ENCODE peak calls at places on chromosomes 7 and 10, in seven cellular contexts. One of them, this sample, is unnamed.

GRCh38 chr7:84237533-84238173 is 43.1 kb upstream of the SEMA3A start:
- DNase-seq in B cell: no peak
- DNase-seq in GM12865: peak; percentile 43
- DNase-seq in AG04450: peak; percentile 87
- DNase-seq in psoas muscle: no peak
- DNase-seq in K562: no peak
- DNase-seq in mammary epithelial cell: peak; percentile 97
- DNase-seq in this sample: no peak

GRCh38 chr10:80545258-80545881 is 7.7 kb downstream of the SH2D4B start:
- DNase-seq in psoas muscle: no peak
- DNase-seq in GM12865: no peak
- DNase-seq in mammary epithelial cell: no peak
- DNase-seq in K562: no peak
- DNase-seq in B cell: no peak
- DNase-seq in AG04450: no peak
- DNase-seq in this sample: no peak

GRCh38 chr7:111159426-111159825 is 68.5 kb downstream of the LRRN3 start:
- DNase-seq in AG04450: no peak
- DNase-seq in B cell: no peak
- DNase-seq in K562: no peak
- DNase-seq in GM12865: no peak
- DNase-seq in psoas muscle: no peak
- DNase-seq in mammary epithelial cell: peak; percentile 35
- DNase-seq in this sample: no peak

GRCh38 chr7:1056006-1056784 is 11.8 kb downstream of the GPR146 start:
- DNase-seq in psoas muscle: no peak
- DNase-seq in K562: no peak
- DNase-seq in AG04450: no peak
- DNase-seq in GM12865: no peak
- DNase-seq in B cell: no peak
- DNase-seq in mammary epithelial cell: peak; percentile 56
- DNase-seq in this sample: peak; percentile 38

GRCh38 chr10:125201791-125202622 is 41.6 kb upstream of the CTBP2 start:
- DNase-seq in mammary epithelial cell: no peak
- DNase-seq in K562: no peak
- DNase-seq in AG04450: no peak
- DNase-seq in GM12865: peak; percentile 16
- DNase-seq in B cell: no peak
- DNase-seq in psoas muscle: no peak
- DNase-seq in this sample: no peak

GRCh38 chr7:151251926-151252835 is 3.7 kb upstream of the SMARCD3 start:
- DNase-seq in psoas muscle: peak; percentile 84
- DNase-seq in AG04450: peak; percentile 33
- DNase-seq in mammary epithelial cell: peak; percentile 29
- DNase-seq in K562: peak; percentile 97
- DNase-seq in B cell: no peak
- DNase-seq in GM12865: no peak
- DNase-seq in this sample: peak; percentile 57

GRCh38 chr7:83153419-83153818 is 9.3 kb downstream of the PCLO start:
- DNase-seq in K562: no peak
- DNase-seq in mammary epithelial cell: no peak
- DNase-seq in B cell: no peak
- DNase-seq in psoas muscle: no peak
- DNase-seq in GM12865: no peak
- DNase-seq in AG04450: no peak
- DNase-seq in this sample: no peak

GRCh38 chr7:92973964-92974363 is 137.6 kb upstream of the CDK6 start:
- DNase-seq in psoas muscle: no peak
- DNase-seq in AG04450: no peak
- DNase-seq in GM12865: no peak
- DNase-seq in B cell: no peak
- DNase-seq in K562: no peak
- DNase-seq in mammary epithelial cell: peak; percentile 70
- DNase-seq in this sample: no peak

GRCh38 chr7:6026011-6026819 is 5.0 kb upstream of the ANKRD61 start:
- DNase-seq in K562: peak; percentile 55
- DNase-seq in mammary epithelial cell: peak; percentile 19
- DNase-seq in GM12865: peak; percentile 78
- DNase-seq in B cell: peak; percentile 79
- DNase-seq in AG04450: no peak
- DNase-seq in psoas muscle: peak; percentile 78
- DNase-seq in this sample: peak; percentile 49

GRCh38 chr10:44284198-44285084 is 100.5 kb downstream of the CXCL12 start:
- DNase-seq in GM12865: no peak
- DNase-seq in psoas muscle: no peak
- DNase-seq in AG04450: no peak
- DNase-seq in K562: no peak
- DNase-seq in mammary epithelial cell: no peak
- DNase-seq in B cell: no peak
- DNase-seq in this sample: no peak

GRCh38 chr7:140403878-140404564 is at the start of gene RAB19:
- DNase-seq in AG04450: no peak
- DNase-seq in GM12865: peak; percentile 18
- DNase-seq in K562: no peak
- DNase-seq in mammary epithelial cell: peak; percentile 53
- DNase-seq in psoas muscle: no peak
- DNase-seq in B cell: peak; percentile 52
- DNase-seq in this sample: peak; percentile 30

GRCh38 chr10:81101062-81101461 is 563.4 kb downstream of the SH2D4B start:
- DNase-seq in K562: no peak
- DNase-seq in AG04450: no peak
- DNase-seq in B cell: no peak
- DNase-seq in psoas muscle: no peak
- DNase-seq in mammary epithelial cell: no peak
- DNase-seq in GM12865: no peak
- DNase-seq in this sample: no peak

GRCh38 chr10:87850742-87851205 is 12.6 kb downstream of the KLLN start:
- DNase-seq in psoas muscle: peak; percentile 37
- DNase-seq in AG04450: no peak
- DNase-seq in B cell: peak; percentile 66
- DNase-seq in GM12865: peak; percentile 64
- DNase-seq in K562: peak; percentile 14
- DNase-seq in mammary epithelial cell: peak; percentile 64
- DNase-seq in this sample: peak; percentile 50

GRCh38 chr10:109995178-109995577 is 12.6 kb upstream of the ADD3 start:
- DNase-seq in mammary epithelial cell: no peak
- DNase-seq in psoas muscle: no peak
- DNase-seq in B cell: no peak
- DNase-seq in AG04450: no peak
- DNase-seq in GM12865: no peak
- DNase-seq in K562: no peak
- DNase-seq in this sample: no peak

GRCh38 chr10:61765176-61766087 is 102.7 kb downstream of the CABCOCO1 start:
- DNase-seq in B cell: no peak
- DNase-seq in mammary epithelial cell: no peak
- DNase-seq in psoas muscle: no peak
- DNase-seq in AG04450: no peak
- DNase-seq in GM12865: no peak
- DNase-seq in K562: peak; percentile 82
- DNase-seq in this sample: no peak

GRCh38 chr7:86708334-86708733 is 64.6 kb downstream of the GRM3 start:
- DNase-seq in mammary epithelial cell: no peak
- DNase-seq in psoas muscle: no peak
- DNase-seq in GM12865: no peak
- DNase-seq in B cell: no peak
- DNase-seq in K562: no peak
- DNase-seq in AG04450: no peak
- DNase-seq in this sample: no peak

GRCh38 chr7:17159500-17160037 is 138.9 kb upstream of the AHR start:
- DNase-seq in GM12865: peak; percentile 80
- DNase-seq in K562: no peak
- DNase-seq in psoas muscle: no peak
- DNase-seq in AG04450: no peak
- DNase-seq in mammary epithelial cell: no peak
- DNase-seq in B cell: no peak
- DNase-seq in this sample: no peak

GRCh38 chr10:93465806-93466675 is 16.1 kb downstream of the MYOF start:
- DNase-seq in GM12865: no peak
- DNase-seq in AG04450: no peak
- DNase-seq in B cell: no peak
- DNase-seq in psoas muscle: peak; percentile 73
- DNase-seq in K562: no peak
- DNase-seq in mammary epithelial cell: peak; percentile 98
- DNase-seq in this sample: no peak

GRCh38 chr7:44307905-44308740 is 17.3 kb downstream of the CAMK2B start:
- DNase-seq in mammary epithelial cell: peak; percentile 83
- DNase-seq in GM12865: no peak
- DNase-seq in B cell: no peak
- DNase-seq in AG04450: no peak
- DNase-seq in psoas muscle: no peak
- DNase-seq in K562: peak; percentile 5
- DNase-seq in this sample: no peak

GRCh38 chr10:86663576-86664369 is 4.5 kb upstream of the LDB3 start:
- DNase-seq in GM12865: no peak
- DNase-seq in K562: no peak
- DNase-seq in psoas muscle: peak; percentile 26
- DNase-seq in AG04450: no peak
- DNase-seq in B cell: no peak
- DNase-seq in mammary epithelial cell: no peak
- DNase-seq in this sample: no peak

GRCh38 chr10:132137111-132138072 is 49.4 kb upstream of the DPYSL4 start:
- DNase-seq in mammary epithelial cell: no peak
- DNase-seq in B cell: peak; percentile 32
- DNase-seq in psoas muscle: no peak
- DNase-seq in K562: no peak
- DNase-seq in AG04450: no peak
- DNase-seq in GM12865: no peak
- DNase-seq in this sample: no peak

GRCh38 chr7:107315821-107316220 is 147.0 kb downstream of the HBP1 start:
- DNase-seq in mammary epithelial cell: no peak
- DNase-seq in AG04450: no peak
- DNase-seq in B cell: no peak
- DNase-seq in GM12865: no peak
- DNase-seq in K562: no peak
- DNase-seq in psoas muscle: no peak
- DNase-seq in this sample: no peak

GRCh38 chr10:60203993-60204618 is 185.6 kb downstream of the ANK3 start:
- DNase-seq in K562: no peak
- DNase-seq in mammary epithelial cell: peak; percentile 15
- DNase-seq in AG04450: no peak
- DNase-seq in B cell: no peak
- DNase-seq in GM12865: peak; percentile 20
- DNase-seq in psoas muscle: no peak
- DNase-seq in this sample: peak; percentile 21

GRCh38 chr10:127310932-127311331 is 114.5 kb upstream of the INSYN2A start:
- DNase-seq in AG04450: no peak
- DNase-seq in K562: no peak
- DNase-seq in GM12865: no peak
- DNase-seq in psoas muscle: no peak
- DNase-seq in mammary epithelial cell: no peak
- DNase-seq in B cell: no peak
- DNase-seq in this sample: no peak
- TF ChIP-seq CTCF in AG04450: no peak
- TF ChIP-seq CTCF in K562: no peak
- TF ChIP-seq CTCF in GM12865: no peak
- TF ChIP-seq CTCF in psoas muscle: no peak
- TF ChIP-seq CTCF in mammary epithelial cell: no peak
- TF ChIP-seq CTCF in B cell: no peak
- TF ChIP-seq CTCF in this sample: no peak

GRCh38 chr10:128007971-128008370 is 101.1 kb downstream of the PTPRE start:
- DNase-seq in B cell: no peak
- DNase-seq in psoas muscle: no peak
- DNase-seq in mammary epithelial cell: no peak
- DNase-seq in GM12865: no peak
- DNase-seq in AG04450: no peak
- DNase-seq in K562: no peak
- DNase-seq in this sample: no peak
- TF ChIP-seq CTCF in B cell: no peak
- TF ChIP-seq CTCF in psoas muscle: no peak
- TF ChIP-seq CTCF in mammary epithelial cell: no peak
- TF ChIP-seq CTCF in GM12865: no peak
- TF ChIP-seq CTCF in AG04450: no peak
- TF ChIP-seq CTCF in K562: no peak
- TF ChIP-seq CTCF in this sample: no peak

DNA sequence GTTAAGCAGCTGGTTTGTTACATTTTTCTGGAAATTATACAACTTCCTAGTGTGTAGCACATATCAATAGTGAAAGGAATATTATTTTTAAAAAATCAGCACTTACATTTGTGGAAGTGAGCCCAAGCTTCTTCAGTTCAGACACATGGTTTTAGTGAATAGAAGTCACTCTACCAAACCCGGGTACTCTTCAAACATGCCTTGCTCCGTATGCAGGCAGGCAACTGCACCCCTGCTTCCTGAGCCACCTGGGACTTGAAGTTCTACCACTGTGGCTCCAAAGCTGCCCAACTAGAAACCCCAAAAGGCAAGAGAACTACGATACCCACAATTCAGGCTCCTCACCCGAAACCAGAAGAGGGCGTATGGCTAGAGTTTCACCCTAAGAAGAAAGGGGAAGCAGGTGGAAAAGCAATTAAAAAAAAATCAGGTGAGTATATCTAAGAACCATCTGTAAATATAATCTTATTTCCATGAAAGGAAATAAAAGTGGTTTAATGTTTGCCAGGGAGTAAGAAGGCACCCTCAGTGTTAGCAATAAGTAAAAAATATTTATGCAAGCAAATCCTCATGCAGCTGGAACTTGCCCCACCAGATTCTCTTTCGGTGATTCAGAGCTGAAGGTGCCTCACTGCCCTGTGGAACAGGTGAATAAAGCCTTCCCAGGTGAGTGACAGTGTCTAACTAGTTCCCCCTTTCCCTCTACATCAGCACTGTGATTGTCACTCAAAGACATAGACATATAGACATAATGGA is at the start of gene MACC1:
- DNase-seq in GM12865: peak; percentile 96
- DNase-seq in mammary epithelial cell: peak; percentile 94
- DNase-seq in B cell: peak; percentile 88
- DNase-seq in K562: peak; percentile 38
- DNase-seq in psoas muscle: no peak
- DNase-seq in AG04450: no peak
- DNase-seq in this sample: no peak
- TF ChIP-seq CTCF in GM12865: peak; percentile 71
- TF ChIP-seq CTCF in mammary epithelial cell: peak; percentile 29
- TF ChIP-seq CTCF in B cell: peak; percentile 64
- TF ChIP-seq CTCF in K562: peak; percentile 47
- TF ChIP-seq CTCF in psoas muscle: no peak
- TF ChIP-seq CTCF in AG04450: no peak
- TF ChIP-seq CTCF in this sample: no peak

DNA sequence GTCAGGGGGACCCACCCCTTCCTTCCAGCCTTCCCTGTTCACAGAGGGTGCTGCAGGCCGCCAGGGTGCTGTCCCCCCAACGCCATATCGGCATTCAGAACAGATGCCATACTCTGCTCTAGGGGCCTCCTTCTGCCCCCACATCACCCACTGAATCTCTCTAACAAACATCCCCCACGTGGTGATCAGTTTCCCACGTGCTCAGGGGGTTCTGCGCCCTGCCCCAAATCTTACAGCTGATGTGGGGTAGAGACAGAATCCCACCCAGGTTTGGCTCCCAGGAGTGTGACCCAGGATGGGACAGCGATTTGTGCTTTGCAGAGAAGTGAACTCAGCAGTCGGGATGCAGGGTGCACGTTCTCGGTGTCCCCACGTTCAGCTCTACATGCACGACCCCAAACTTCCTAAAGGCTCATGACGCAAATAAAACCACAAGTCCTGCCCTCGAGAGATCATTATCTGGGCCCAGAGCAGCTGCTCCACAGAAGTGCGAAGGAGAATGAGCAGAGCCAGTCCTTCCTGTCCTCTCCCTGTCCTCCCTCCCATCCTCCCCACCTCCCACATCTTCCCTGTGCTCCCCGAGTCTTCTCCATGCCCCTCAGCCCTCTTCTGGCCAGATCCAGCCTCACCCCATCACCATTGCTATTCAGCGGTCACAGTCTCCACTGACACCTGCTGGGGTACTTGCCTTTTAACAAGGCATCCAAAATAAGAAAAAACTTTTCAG is 423.4 kb downstream of the DNAJB6 start:
- DNase-seq in B cell: no peak
- DNase-seq in K562: no peak
- DNase-seq in psoas muscle: no peak
- DNase-seq in mammary epithelial cell: no peak
- DNase-seq in AG04450: no peak
- DNase-seq in GM12865: no peak
- DNase-seq in this sample: no peak
- TF ChIP-seq CTCF in B cell: no peak
- TF ChIP-seq CTCF in K562: peak; percentile 73
- TF ChIP-seq CTCF in psoas muscle: no peak
- TF ChIP-seq CTCF in mammary epithelial cell: no peak
- TF ChIP-seq CTCF in AG04450: no peak
- TF ChIP-seq CTCF in GM12865: no peak
- TF ChIP-seq CTCF in this sample: no peak